ENCODE peak calls at places on chromosome 3, in seven cellular contexts. Y is cardiac fibroblast; B is head of caudate nucleus; E is HT1080; K is activated T-helper 1 cell treated with anti-CD3 and anti-CD28 coated beads, Interleukin-2, amount 50 U/mL, for 16 hours; T is NCI-H1105 treated with DMSO at 0.1 percent for 48 hours; O is ureter. X is an unnamed sample.

GRCh38 chr3:77240072-77240650 is 200.3 kb downstream of the ROBO2 start:
- DNase-seq in B (no peak), K (no peak), O (no peak), Y (no peak), T (no peak), E (no peak), X (no peak)

GRCh38 chr3:185069583-185070030 is 83.3 kb downstream of the C3orf70 start:
- DNase-seq in K (no peak), Y (no peak), B (no peak), T (no peak), O (no peak), E (no peak), X (no peak)

GRCh38 chr3:184116017-184116416 is 19.1 kb upstream of the EIF2B5 start:
- DNase-seq in T (no peak), Y (no peak), O (no peak), K (no peak), B (no peak), E (no peak), X (no peak)

GRCh38 chr3:100420885-100421284 is 19.5 kb downstream of the LNP1 start:
- DNase-seq in T (no peak), O (no peak), E (no peak), Y (no peak), K (no peak), B (no peak), X (no peak)

GRCh38 chr3:33645060-33645841 is 72.8 kb downstream of the CLASP2 start:
- DNase-seq in K (no peak), E (no peak), B (no peak), T (peak; percentile 34), O (no peak), Y (peak; percentile 28), X (peak; percentile 59)

GRCh38 chr3:9870978-9871377 is 9.1 kb downstream of the CIDEC start:
- DNase-seq in T (no peak), K (no peak), B (no peak), O (no peak), E (peak; percentile 65), Y (peak; percentile 67), X (no peak)

GRCh38 chr3:131303848-131304247 is 77.7 kb upstream of the NUDT16 start:
- DNase-seq in Y (peak; percentile 15), B (no peak), O (no peak), T (no peak), K (no peak), E (no peak), X (no peak)

GRCh38 chr3:156619376-156619775 is 55.0 kb upstream of the TIPARP start:
- DNase-seq in B (no peak), T (no peak), O (no peak), K (no peak), Y (peak; percentile 73), E (no peak), X (no peak)

GRCh38 chr3:54951405-54951804 is 23.5 kb upstream of the LRTM1 start:
- DNase-seq in O (peak; percentile 72), E (peak; percentile 79), T (no peak), B (peak; percentile 47), K (no peak), Y (peak; percentile 90), X (no peak)

GRCh38 chr3:58066842-58067241 is 58.6 kb downstream of the FLNB start:
- DNase-seq in K (no peak), T (no peak), B (no peak), Y (peak; percentile 64), E (peak; percentile 39), O (no peak), X (no peak)

GRCh38 chr3:137110392-137110996 is 152.7 kb downstream of the IL20RB start:
- DNase-seq in Y (peak; percentile 40), K (no peak), O (no peak), E (no peak), T (peak; percentile 72), B (no peak), X (peak; percentile 5)

GRCh38 chr3:127721536-127721935 is 48.8 kb downstream of the ABTB1 start:
- DNase-seq in K (no peak), O (no peak), Y (no peak), B (no peak), E (no peak), T (no peak), X (no peak)

GRCh38 chr3:18499256-18499655 is 74.1 kb upstream of the SATB1 start:
- DNase-seq in K (no peak), B (no peak), O (no peak), E (no peak), T (no peak), Y (no peak), X (no peak)

X was measured in NCI-H748 treated with DMSO at 0.1 percent for 48 hours.